ENCODE peak calls at places on chromosomes 3 and 15, in eight cellular contexts. F is uterus, U is tibial artery, W is Panc1, R is lung, C is endothelial cell of umbilical vein, Q is A673, L is ovary. K is an unnamed sample. For H3K4me1 and H3K27me3, the result is how much of the 10 kb centered on the place peaks cover.

GRCh38 chr15:101288905-101289513 is 6.0 kb downstream of the SNRPA1 start:
- DNase-seq in F (no peak), U (no peak), W (no peak), R (no peak), C (peak), Q (peak), L (no peak), K (peak)

GRCh38 chr3:14785207-14786155 is 33.3 kb upstream of the FGD5 start:
- DNase-seq in F (no peak), U (peak), W (no peak), R (no peak), C (no peak), Q (no peak), L (no peak), K (no peak)

GRCh38 chr15:57281357-57281756 is 94.9 kb upstream of the CGNL1 start:
- DNase-seq in F (no peak), U (no peak), W (no peak), R (no peak), C (no peak), Q (no peak), L (no peak), K (no peak)

GRCh38 chr3:85567074-85567676 is 608.4 kb downstream of the CADM2 start:
- DNase-seq in F (no peak), U (no peak), W (no peak), R (peak), C (peak), Q (peak), L (no peak), K (no peak)

GRCh38 chr3:107943860-107944543 is 146.8 kb downstream of the CD47 start:
- DNase-seq in F (no peak), U (no peak), W (no peak), R (no peak), C (no peak), Q (no peak), L (no peak), K (no peak)

GRCh38 chr3:115398481-115398880 is 224.8 kb upstream of the GAP43 start:
- DNase-seq in F (no peak), U (no peak), W (no peak), R (no peak), C (no peak), Q (no peak), L (no peak), K (no peak)

GRCh38 chr3:177835917-177836316 is 638.6 kb upstream of the TBL1XR1 start:
- DNase-seq in F (no peak), U (no peak), W (no peak), R (no peak), C (no peak), Q (no peak), L (no peak), K (peak)

GRCh38 chr3:134799393-134799792 is 4.3 kb downstream of the EPHB1 start:
- DNase-seq in F (no peak), U (peak), W (no peak), R (peak), C (no peak), Q (no peak), L (no peak), K (no peak)

GRCh38 chr3:38002940-38003339 is 12.4 kb downstream of the VILL start:
- DNase-seq in F (no peak), U (no peak), W (no peak), R (no peak), C (no peak), Q (no peak), L (peak), K (no peak)

GRCh38 chr3:53604232-53604631 is 109.8 kb downstream of the CACNA1D start:
- DNase-seq in F (no peak), U (no peak), W (no peak), R (no peak), C (no peak), Q (no peak), L (no peak), K (no peak)

GRCh38 chr3:138389841-138390581 is 41.6 kb downstream of the MRAS start:
- DNase-seq in F (peak), U (peak), W (peak), R (no peak), C (no peak), Q (peak), L (peak), K (peak)

GRCh38 chr15:22979699-22980188 is 424 bp downstream of the CYFIP1 start:
- DNase-seq in F (peak), U (peak), W (no peak), R (no peak), C (peak), Q (peak), L (peak), K (peak)

GRCh38 chr3:98557324-98558010 is 25.7 kb downstream of the GPR15 start:
- DNase-seq in F (no peak), U (no peak), W (no peak), R (no peak), C (no peak), Q (no peak), L (no peak), K (no peak)

GRCh38 chr3:37543692-37544091 is 318.0 kb upstream of the CTDSPL start:
- DNase-seq in F (no peak), U (no peak), W (no peak), R (no peak), C (no peak), Q (no peak), L (no peak), K (no peak)

DNA sequence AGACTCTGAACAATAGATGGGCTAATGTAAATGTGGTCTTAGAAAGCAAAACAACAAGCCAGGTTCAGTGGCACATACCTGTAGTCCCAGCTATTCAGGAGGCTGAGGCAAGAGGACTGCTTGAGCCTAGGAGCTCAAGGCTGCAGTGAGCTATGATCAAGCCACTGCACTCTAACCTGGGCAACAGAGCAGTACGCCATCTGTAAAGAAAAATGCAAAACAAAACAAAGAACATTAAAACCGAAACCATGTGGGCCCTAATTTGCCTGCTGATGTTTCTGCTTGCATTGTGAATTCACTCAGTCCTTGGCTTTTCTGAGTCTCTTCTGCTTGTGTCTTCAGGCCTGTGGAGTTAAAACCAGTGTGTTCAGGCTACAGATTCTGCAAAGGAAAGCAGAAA is 56.7 kb downstream of the CCNL1 start:
- DNase-seq in F (no peak), U (no peak), W (no peak), R (no peak), C (no peak), Q (no peak), L (no peak), K (no peak)
- H3K4me1 ChIP-seq in F (under half), U (under half), W (under half), R (under half), C (under half), Q (under half), L (under half), K (under half)

GRCh38 chr3:194310516-194310915 is 40.6 kb downstream of the CPN2 start:
- DNase-seq in F (no peak), U (no peak), W (no peak), R (no peak), C (no peak), Q (no peak), L (no peak), K (no peak)
- H3K27me3 ChIP-seq in F (under half), U (under half), W (under half), R (under half), C (under half), Q (under half), L (under half), K (under half)

DNA sequence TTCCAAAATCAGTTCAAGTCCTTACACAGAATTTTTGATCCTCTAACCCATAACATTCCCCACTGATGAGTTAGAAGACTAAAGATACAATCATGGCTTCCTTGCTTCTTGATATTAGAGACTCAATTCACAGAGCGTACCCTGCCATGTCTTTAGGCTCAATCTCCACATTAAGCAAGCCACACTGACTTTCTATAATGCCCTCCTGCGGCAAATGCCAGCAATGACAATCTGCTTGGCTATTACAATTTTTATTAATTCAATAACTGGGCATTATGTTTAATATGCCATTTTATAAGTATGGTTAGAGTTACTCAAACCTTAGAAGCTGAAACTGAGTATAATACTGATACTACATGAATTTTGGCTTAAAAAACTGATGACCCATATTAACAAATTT is 479.7 kb upstream of the NR2F2 start:
- DNase-seq in F (no peak), U (no peak), W (no peak), R (no peak), C (no peak), Q (peak), L (no peak), K (no peak)
- TF ChIP-seq CTCF in F (no peak), U (no peak), W (peak), R (no peak), C (no peak), Q (peak), L (no peak), K (no peak)

GRCh38 chr3:124800511-124801374 is 70.5 kb downstream of the UMPS start:
- DNase-seq in F (peak), U (no peak), W (no peak), R (no peak), C (peak), Q (peak), L (peak), K (no peak)

GRCh38 chr3:124802702-124803101 is 72.5 kb downstream of the UMPS start:
- DNase-seq in F (no peak), U (no peak), W (no peak), R (no peak), C (no peak), Q (no peak), L (no peak), K (no peak)

GRCh38 chr3:124809039-124809438 is 78.1 kb downstream of the ITGB5 start:
- DNase-seq in F (no peak), U (no peak), W (no peak), R (no peak), C (no peak), Q (no peak), L (no peak), K (no peak)

GRCh38 chr3:124802054-124802698 is 71.9 kb downstream of the UMPS start:
- DNase-seq in F (no peak), U (no peak), W (no peak), R (no peak), C (no peak), Q (no peak), L (no peak), K (no peak)

DNA sequence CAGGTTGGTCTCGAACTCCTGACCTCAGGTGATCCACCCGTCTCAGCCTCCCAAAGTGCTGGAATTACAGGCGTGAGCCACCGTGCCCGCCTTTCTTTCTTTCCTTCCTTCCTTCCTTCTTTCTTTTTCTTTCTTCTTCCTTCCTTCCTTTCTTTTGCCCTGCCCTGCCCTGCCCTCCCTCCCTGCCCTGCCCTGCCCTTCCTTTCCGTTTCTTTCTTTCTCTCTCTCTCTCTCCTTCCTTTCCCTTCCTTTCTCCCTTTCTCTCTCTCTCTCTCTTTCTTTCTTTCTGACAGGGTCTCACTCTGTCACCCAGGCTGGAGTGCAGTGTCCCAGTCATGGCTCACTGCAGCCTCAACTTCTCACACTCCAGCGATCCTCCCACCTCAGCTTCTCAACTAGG is 74.6 kb downstream of the UMPS start:
- DNase-seq in F (no peak), U (no peak), W (no peak), R (no peak), C (no peak), Q (no peak), L (no peak), K (no peak)
- H3K4me1 ChIP-seq in F (under half), U (under half), W (under half), R (under half), C (under half), Q (under half), L (under half), K (under half)

DNA sequence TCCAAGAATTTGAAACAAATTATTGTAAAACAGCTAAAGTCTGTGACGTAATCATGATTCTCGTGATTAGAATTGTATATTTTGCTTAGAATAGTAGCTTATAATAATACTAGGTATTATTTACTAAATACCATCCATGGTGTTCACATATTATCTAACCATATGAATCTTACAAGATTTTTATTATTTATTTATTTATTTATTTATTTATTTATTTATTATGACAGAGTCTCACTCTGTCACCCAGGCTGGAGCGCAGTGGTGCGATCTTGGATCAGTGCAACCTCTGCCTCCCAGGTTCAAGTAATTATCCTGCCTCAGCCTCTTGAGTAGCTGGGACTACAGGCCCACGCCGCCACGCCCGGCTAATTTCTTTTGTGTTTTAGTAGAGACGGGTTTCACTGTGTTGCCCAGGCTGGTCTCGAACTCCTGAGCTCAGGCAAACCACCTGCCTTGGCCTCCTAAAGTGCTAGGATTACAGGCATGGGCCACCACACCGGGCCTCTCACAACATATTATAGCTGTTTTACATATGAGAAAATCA is 173.5 kb downstream of the EPHA3 start:
- DNase-seq in F (no peak), U (no peak), W (no peak), R (no peak), C (no peak), Q (no peak), L (no peak), K (no peak)
- H3K27me3 ChIP-seq in F (under half), U (under half), W (under half), R (under half), C (under half), Q (under half), L (under half), K (under half)

DNA sequence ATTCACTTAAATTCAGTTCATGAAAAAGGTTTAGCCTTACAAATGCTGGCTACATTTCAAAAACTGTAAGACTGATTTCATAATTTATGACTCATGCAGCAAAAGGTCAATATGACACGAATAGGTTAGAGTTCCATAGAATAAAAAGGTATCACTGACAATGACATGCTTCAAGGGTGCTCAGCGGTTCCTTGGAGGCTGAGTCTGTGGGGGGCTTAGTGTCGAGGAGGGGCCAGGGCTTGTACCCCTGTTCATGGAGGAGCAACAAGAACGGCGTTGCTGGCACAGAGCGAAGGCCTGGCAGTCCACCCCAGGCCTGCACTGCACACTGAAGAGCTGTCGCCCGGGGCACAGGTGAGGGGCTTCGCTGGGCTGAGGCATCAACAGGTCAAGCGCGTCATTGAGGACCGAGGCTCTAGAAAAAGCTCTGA is 174.2 kb downstream of the NR1D2 start:
- DNase-seq in F (no peak), U (no peak), W (no peak), R (no peak), C (no peak), Q (no peak), L (no peak), K (peak)
- TF ChIP-seq CTCF in F (no peak), U (no peak), W (no peak), R (no peak), C (no peak), Q (no peak), L (no peak), K (no peak)

GRCh38 chr3:119697394-119697793 is 5.4 kb upstream of the CFAP91 start:
- DNase-seq in F (no peak), U (no peak), W (no peak), R (no peak), C (no peak), Q (no peak), L (no peak), K (no peak)

GRCh38 chr3:119703900-119704531 is 1.2 kb downstream of the CFAP91 start:
- DNase-seq in F (no peak), U (no peak), W (no peak), R (no peak), C (no peak), Q (no peak), L (no peak), K (no peak)

GRCh38 chr3:119700269-119700919 is 2.4 kb upstream of the CFAP91 start:
- DNase-seq in F (no peak), U (no peak), W (no peak), R (peak), C (peak), Q (no peak), L (no peak), K (no peak)

GRCh38 chr3:119700920-119701734 is 1.7 kb upstream of the CFAP91 start:
- DNase-seq in F (no peak), U (no peak), W (no peak), R (no peak), C (no peak), Q (no peak), L (no peak), K (no peak)

GRCh38 chr3:119702530-119703527 is at the start of gene CFAP91:
- DNase-seq in F (peak), U (peak), W (peak), R (peak), C (peak), Q (peak), L (peak), K (peak)
- H3K4me1 ChIP-seq in F (under half), U (under half), W (under half), R (under half), C (under half), Q (under half), L (under half), K (under half)

K was measured in foreskin keratinocyte.